ENCODE peak calls at places on chromosomes 11 and 22, in five cellular contexts. T is naive thymus-derived CD4-positive, alpha-beta T cell; E is CD8-positive, alpha-beta T cell; K is Karpas-422; X is breast epithelium. B is an unnamed sample.

GRCh38 chr11:79221417-79222130 is 219.3 kb downstream of the TENM4 start:
- DNase-seq in T (no peak), E (no peak), K (no peak), X (no peak), B (no peak)

GRCh38 chr22:37601540-37602442 is 6.8 kb upstream of the GGA1 start:
- DNase-seq in T (no peak), E (no peak), K (peak; percentile 90), X (peak; percentile 67), B (peak; percentile 65)

GRCh38 chr11:44746894-44747293 is 20.1 kb downstream of the TSPAN18 start:
- DNase-seq in T (no peak), E (no peak), K (no peak), X (no peak), B (no peak)

GRCh38 chr22:35921777-35922176 is 106.8 kb downstream of the RBFOX2 start:
- DNase-seq in T (no peak), E (no peak), K (peak; percentile 78), X (peak; percentile 41), B (peak; percentile 86)

GRCh38 chr22:31139866-31140716 is at the start of gene PLA2G3:
- DNase-seq in T (no peak), E (no peak), K (peak; percentile 67), X (no peak), B (no peak)

GRCh38 chr11:79437274-79437980 is 3.4 kb downstream of the TENM4 start:
- DNase-seq in T (no peak), E (no peak), K (no peak), X (no peak), B (no peak)

GRCh38 chr11:105719073-105719846 is 109.4 kb downstream of the GRIA4 start:
- DNase-seq in T (no peak), E (no peak), K (no peak), X (no peak), B (no peak)

GRCh38 chr22:47164514-47165337 is 402.3 kb downstream of the TBC1D22A start:
- DNase-seq in T (no peak), E (no peak), K (no peak), X (no peak), B (no peak)

GRCh38 chr11:46064221-46064620 is 57.0 kb downstream of the PHF21A start:
- DNase-seq in T (no peak), E (no peak), K (no peak), X (no peak), B (no peak)

GRCh38 chr11:47257518-47258316 is at the start of gene NR1H3:
- DNase-seq in T (no peak), E (no peak), K (peak; percentile 69), X (peak; percentile 56), B (peak; percentile 28)

GRCh38 chr22:50506611-50507420 is 686 bp downstream of the LMF2 start:
- DNase-seq in T (peak; percentile 34), E (peak; percentile 62), K (peak; percentile 55), X (peak; percentile 46), B (no peak)

GRCh38 chr11:123063396-123064267 is 1.7 kb upstream of the HSPA8 start:
- DNase-seq in T (peak; percentile 50), E (peak; percentile 69), K (peak; percentile 75), X (peak; percentile 51), B (peak; percentile 69)

GRCh38 chr22:37187552-37187890 is 526 bp downstream of the C1QTNF6 start:
- DNase-seq in T (no peak), E (no peak), K (no peak), X (no peak), B (no peak)

GRCh38 chr11:19766206-19766605 is 53.6 kb downstream of the NAV2 start:
- DNase-seq in T (no peak), E (no peak), K (no peak), X (no peak), B (no peak)

GRCh38 chr11:102361100-102362021 is 14.3 kb downstream of the BIRC2 start:
- DNase-seq in T (peak; percentile 78), E (peak; percentile 77), K (peak; percentile 68), X (no peak), B (peak; percentile 62)

GRCh38 chr22:45237065-45237990 is 3.4 kb downstream of the KIAA0930 start:
- DNase-seq in T (no peak), E (no peak), K (no peak), X (no peak), B (no peak)

GRCh38 chr11:114307524-114308203 is 11.5 kb downstream of the NNMT start:
- DNase-seq in T (no peak), E (no peak), K (no peak), X (peak; percentile 73), B (no peak)

GRCh38 chr11:97722065-97722464 is 1298.7 kb upstream of the CNTN5 start:
- DNase-seq in T (no peak), E (no peak), K (no peak), X (no peak), B (no peak)

GRCh38 chr11:77636738-77637344 is 753 bp downstream of the CLNS1A start:
- DNase-seq in T (no peak), E (no peak), K (peak; percentile 59), X (no peak), B (peak; percentile 26)

GRCh38 chr22:22408731-22409696 is 99.5 kb downstream of the ZNF280B start:
- DNase-seq in T (no peak), E (no peak), K (peak; percentile 73), X (no peak), B (peak; percentile 87)
- H3K4me1 ChIP-seq in T (no peaks in the 10 kb centered on the region), E (no peaks in the 10 kb centered on the region), K (peaks cover 47% of the 10 kb centered on the region), X (no peaks in the 10 kb centered on the region), B (peaks cover 64% of the 10 kb centered on the region)

GRCh38 chr11:125401235-125401634 is 94.8 kb downstream of the FEZ1 start:
- DNase-seq in T (no peak), E (no peak), K (peak; percentile 45), X (no peak), B (no peak)
- H3K27ac ChIP-seq in T (no peak overlapping the region), E (no peak overlapping the region), K (no peak overlapping the region), X (no peak overlapping the region), B (no peak overlapping the region)

GRCh38 chr11:111419641-111420327 is 40.7 kb upstream of the POU2AF1 start:
- DNase-seq in T (no peak), E (no peak), K (peak; percentile 78), X (peak; percentile 91), B (no peak)

GRCh38 chr11:111419181-111419580 is 40.1 kb upstream of the POU2AF1 start:
- DNase-seq in T (no peak), E (no peak), K (peak; percentile 90), X (no peak), B (peak; percentile 46)

GRCh38 chr11:111423250-111423615 is 44.2 kb upstream of the POU2AF1 start:
- DNase-seq in T (no peak), E (no peak), K (no peak), X (no peak), B (no peak)

GRCh38 chr11:111422494-111423249 is 43.6 kb upstream of the POU2AF1 start:
- DNase-seq in T (peak; percentile 13), E (peak; percentile 64), K (peak; percentile 100), X (no peak), B (peak; percentile 92)

DNA sequence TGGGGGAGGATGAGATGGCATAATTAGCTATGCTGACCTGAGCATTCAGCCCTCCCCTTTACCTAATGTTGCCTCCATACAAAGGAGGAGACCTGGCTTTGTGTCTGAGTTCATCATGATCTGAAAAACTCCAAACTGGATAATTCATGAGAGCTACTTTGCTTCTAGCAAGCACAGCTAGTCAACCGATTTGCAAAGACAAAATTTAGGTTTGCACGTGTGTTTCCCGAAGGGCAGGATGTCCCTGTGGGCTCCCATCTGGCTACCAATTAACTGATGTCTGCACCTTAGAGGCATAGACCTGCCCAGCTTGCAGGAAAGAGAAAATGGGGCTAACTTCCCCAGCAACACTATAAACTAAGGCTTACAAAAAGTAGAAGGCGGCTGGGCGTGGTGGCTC is 42.2 kb upstream of the POU2AF1 start:
- DNase-seq in T (no peak), E (no peak), K (peak; percentile 100), X (no peak), B (peak; percentile 72)
- H3K4me1 ChIP-seq in T (peaks cover 11% of the 10 kb centered on the region), E (peaks cover 14% of the 10 kb centered on the region), K (peaks cover 89% of the 10 kb centered on the region), X (peaks cover 17% of the 10 kb centered on the region), B (peaks cover 75% of the 10 kb centered on the region)

GRCh38 chr11:111949519-111950426 is 12.6 kb downstream of the DIXDC1 start:
- DNase-seq in T (no peak), E (no peak), K (no peak), X (no peak), B (no peak)

GRCh38 chr11:111951565-111951964 is 14.4 kb downstream of the DIXDC1 start:
- DNase-seq in T (no peak), E (no peak), K (no peak), X (no peak), B (no peak)

GRCh38 chr11:111957663-111958415 is 20.7 kb downstream of the DIXDC1 start:
- DNase-seq in T (no peak), E (no peak), K (no peak), X (no peak), B (no peak)

GRCh38 chr11:111954154-111954553 is 17.0 kb downstream of the DIXDC1 start:
- DNase-seq in T (no peak), E (no peak), K (no peak), X (no peak), B (no peak)
- H3K27ac ChIP-seq in T (no peak overlapping the region), E (no peak overlapping the region), K (no peak overlapping the region), X (no peak overlapping the region), B (no peak overlapping the region)

B was measured in OCI-LY7.